ENCODE peak calls at places on chromosome 15, in nine cellular contexts. X, C, S, Y, L, F, I, V and M are unnamed samples.

GRCh38 chr15:65791335-65792129 is 561 bp downstream of the DENND4A start:
- DNase-seq in L (peak; percentile 25), F (no peak), C (peak; percentile 65), S (peak; percentile 69), Y (peak; percentile 81), X (no peak), I (peak; percentile 40), V (no peak), M (peak; percentile 4)

GRCh38 chr15:94844533-94845390 is 613.4 kb downstream of the MCTP2 start:
- DNase-seq in I (peak; percentile 49), V (no peak), Y (peak; percentile 87), X (peak; percentile 59), S (no peak), C (no peak), L (peak; percentile 33), F (no peak), M (no peak)

GRCh38 chr15:36797128-36797527 is 217.7 kb downstream of the CDIN1 start:
- DNase-seq in V (no peak), S (no peak), X (no peak), C (no peak), Y (no peak), L (no peak), F (no peak), I (no peak), M (no peak)

GRCh38 chr15:68154923-68155559 is 50.1 kb downstream of the CALML4 start:
- DNase-seq in C (peak; percentile 45), Y (no peak), I (peak; percentile 49), V (peak; percentile 38), F (peak; percentile 70), L (peak; percentile 40), X (peak; percentile 43), S (peak; percentile 38), M (peak; percentile 19)

GRCh38 chr15:33191641-33192040 is 2.9 kb downstream of the FMN1 start:
- DNase-seq in I (no peak), F (no peak), S (peak; percentile 67), Y (no peak), X (no peak), C (no peak), V (no peak), L (no peak), M (no peak)

GRCh38 chr15:40247406-40247971 is 8.6 kb downstream of the PAK6 start:
- DNase-seq in I (no peak), F (no peak), Y (peak; percentile 48), V (no peak), X (no peak), C (no peak), S (no peak), L (no peak), M (no peak)

GRCh38 chr15:24956131-24956838 is 1.5 kb downstream of the SNRPN start:
- DNase-seq in X (peak; percentile 59), I (no peak), L (peak; percentile 53), F (peak; percentile 74), Y (peak; percentile 87), S (peak; percentile 87), V (no peak), C (peak; percentile 60), M (no peak)

GRCh38 chr15:78449220-78449999 is 11.4 kb downstream of the IREB2 start:
- DNase-seq in X (no peak), C (no peak), I (no peak), Y (no peak), V (no peak), F (no peak), L (no peak), S (no peak), M (no peak)

GRCh38 chr15:55526559-55527036 is 18.6 kb upstream of the DNAAF4 start:
- DNase-seq in Y (no peak), C (no peak), V (peak; percentile 20), X (no peak), S (peak; percentile 42), L (peak; percentile 40), F (peak; percentile 71), I (peak; percentile 16), M (peak; percentile 1)

GRCh38 chr15:43204016-43204901 is 16.6 kb downstream of the EPB42 start:
- DNase-seq in L (peak; percentile 68), S (peak; percentile 62), I (peak; percentile 14), V (no peak), Y (no peak), X (peak; percentile 41), C (peak; percentile 48), F (peak; percentile 75), M (no peak)

GRCh38 chr15:57245130-57245529 is 131.2 kb upstream of the CGNL1 start:
- DNase-seq in X (no peak), F (peak; percentile 69), I (no peak), L (no peak), Y (no peak), S (peak; percentile 28), V (no peak), C (no peak), M (no peak)